ENCODE peak calls at places on chromosome 12, in nine cellular contexts. Z is left ventricle myocardium inferior, U is GM12865, S is right lobe of liver, Q is upper lobe of left lung, L is cardiac muscle cell, C is HFF-Myc, D is pancreas, Y is suprapubic skin. N is an unnamed sample.

GRCh38 chr12:57237653-57237951 is 8.1 kb downstream of the SHMT2 start:
- DNase-seq in Q (no peak), D (no peak), Y (no peak), C (no peak), L (no peak), U (no peak), S (no peak), Z (no peak), N (no peak)

GRCh38 chr12:5507944-5508343 is 76.0 kb downstream of the NTF3 start:
- DNase-seq in L (no peak), U (no peak), Q (no peak), S (no peak), Z (no peak), C (no peak), Y (no peak), D (no peak), N (no peak)

GRCh38 chr12:25845415-25845814 is 113.1 kb upstream of the RASSF8 start:
- DNase-seq in S (no peak), C (no peak), L (no peak), Q (no peak), U (no peak), Z (no peak), D (no peak), Y (no peak), N (no peak)

GRCh38 chr12:53758081-53758769 is 6.4 kb upstream of the CISTR start:
- DNase-seq in L (no peak), Z (no peak), C (no peak), Y (no peak), S (no peak), U (no peak), Q (no peak), D (no peak), N (no peak)

GRCh38 chr12:116389990-116390655 is 112.6 kb upstream of the MED13L start:
- DNase-seq in L (peak), Y (no peak), U (no peak), S (no peak), C (no peak), Q (no peak), Z (no peak), D (no peak), N (peak)

GRCh38 chr12:132118876-132119275 is 25.2 kb downstream of the DDX51 start:
- DNase-seq in D (no peak), Y (no peak), L (no peak), Z (no peak), Q (peak), U (no peak), C (no peak), S (no peak), N (no peak)

GRCh38 chr12:67069451-67070306 is 199.5 kb upstream of the CAND1 start:
- DNase-seq in D (peak), L (peak), Y (no peak), Z (peak), Q (peak), C (no peak), U (peak), S (no peak), N (peak)

GRCh38 chr12:70070494-70071007 is 172.7 kb upstream of the CNOT2 start:
- DNase-seq in U (no peak), Y (no peak), D (no peak), Z (no peak), C (peak), Q (no peak), L (no peak), S (no peak), N (no peak)

GRCh38 chr12:52391618-52392002 is 6.2 kb upstream of the KRT84 start:
- DNase-seq in D (peak), Z (peak), Q (peak), L (peak), U (no peak), S (no peak), Y (no peak), C (no peak), N (peak)

GRCh38 chr12:124716208-124717141 is 147.2 kb downstream of the SCARB1 start:
- DNase-seq in D (no peak), Z (no peak), C (no peak), U (no peak), L (no peak), Y (no peak), Q (peak), S (no peak), N (no peak)

GRCh38 chr12:124709722-124710656 is 142.6 kb upstream of the NCOR2 start:
- DNase-seq in C (no peak), D (no peak), L (peak), Q (no peak), U (no peak), Z (no peak), Y (no peak), S (no peak), N (peak)

GRCh38 chr12:124713436-124714082 is 146.1 kb upstream of the NCOR2 start:
- DNase-seq in D (no peak), L (peak), U (peak), Q (peak), C (no peak), Y (no peak), S (no peak), Z (no peak), N (peak)

GRCh38 chr12:124715121-124715990 is 147.9 kb upstream of the NCOR2 start:
- DNase-seq in Q (peak), C (no peak), L (no peak), Z (no peak), S (no peak), Y (no peak), D (no peak), U (no peak), N (no peak)

DNA sequence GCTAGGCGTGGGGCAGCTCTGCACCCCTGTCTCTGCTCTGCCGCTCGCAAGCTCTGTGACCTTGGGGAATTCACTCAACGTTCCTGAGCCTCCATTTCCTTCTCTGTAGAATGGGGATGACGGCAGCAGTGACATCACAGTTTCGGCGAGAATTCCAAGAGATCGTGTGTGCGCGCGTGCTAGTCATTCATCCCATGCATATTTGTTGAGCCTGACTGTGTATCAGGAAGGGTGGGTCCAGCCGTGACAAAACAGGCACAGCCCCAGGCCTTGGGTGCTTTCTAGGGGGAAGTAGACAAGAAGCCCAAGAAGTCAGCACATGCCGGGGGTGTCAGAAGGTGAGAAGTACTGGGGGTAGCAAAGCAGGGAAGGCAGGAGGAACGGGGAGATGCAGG is 145.6 kb upstream of the NCOR2 start:
- DNase-seq in S (peak), Z (peak), Y (no peak), Q (no peak), C (no peak), U (peak), L (peak), D (no peak), N (no peak)
- H3K4me3 ChIP-seq in S (no peak), Z (peak), Y (peak), Q (peak), C (no peak), U (no peak), L (no peak), D (no peak), N (no peak)

GRCh38 chr12:13811061-13811460 is 170.3 kb downstream of the GRIN2B start:
- DNase-seq in Q (no peak), Y (no peak), L (no peak), U (no peak), Z (no peak), D (no peak), S (no peak), C (no peak), N (no peak)
- TF ChIP-seq CTCF in Q (no peak), Y (no peak), L (no peak), U (no peak), Z (no peak), D (no peak), S (no peak), C (no peak), N (no peak)

GRCh38 chr12:3432176-3432742 is 58.7 kb upstream of the PRMT8 start:
- DNase-seq in C (no peak), S (no peak), L (no peak), U (peak), Z (no peak), D (no peak), Q (no peak), Y (no peak), N (no peak)
- H3K4me3 ChIP-seq in C (no peak), S (no peak), L (no peak), U (no peak), Z (no peak), D (no peak), Q (no peak), Y (no peak), N (no peak)

GRCh38 chr12:3200032-3200617 is 122.9 kb downstream of the TSPAN9 start:
- DNase-seq in U (no peak), Q (peak), S (no peak), C (no peak), Y (no peak), Z (peak), D (no peak), L (peak), N (peak)

GRCh38 chr12:3200779-3201738 is 123.9 kb downstream of the TSPAN9 start:
- DNase-seq in Y (no peak), D (no peak), Q (peak), L (peak), C (no peak), S (no peak), U (no peak), Z (no peak), N (no peak)

GRCh38 chr12:3202734-3203446 is 125.7 kb downstream of the TSPAN9 start:
- DNase-seq in Y (no peak), C (no peak), S (no peak), Z (no peak), Q (no peak), D (no peak), L (peak), U (peak), N (peak)

GRCh38 chr12:3203713-3204112 is 126.5 kb downstream of the TSPAN9 start:
- DNase-seq in Y (no peak), Q (no peak), U (no peak), S (no peak), C (no peak), Z (no peak), L (no peak), D (no peak), N (no peak)

DNA sequence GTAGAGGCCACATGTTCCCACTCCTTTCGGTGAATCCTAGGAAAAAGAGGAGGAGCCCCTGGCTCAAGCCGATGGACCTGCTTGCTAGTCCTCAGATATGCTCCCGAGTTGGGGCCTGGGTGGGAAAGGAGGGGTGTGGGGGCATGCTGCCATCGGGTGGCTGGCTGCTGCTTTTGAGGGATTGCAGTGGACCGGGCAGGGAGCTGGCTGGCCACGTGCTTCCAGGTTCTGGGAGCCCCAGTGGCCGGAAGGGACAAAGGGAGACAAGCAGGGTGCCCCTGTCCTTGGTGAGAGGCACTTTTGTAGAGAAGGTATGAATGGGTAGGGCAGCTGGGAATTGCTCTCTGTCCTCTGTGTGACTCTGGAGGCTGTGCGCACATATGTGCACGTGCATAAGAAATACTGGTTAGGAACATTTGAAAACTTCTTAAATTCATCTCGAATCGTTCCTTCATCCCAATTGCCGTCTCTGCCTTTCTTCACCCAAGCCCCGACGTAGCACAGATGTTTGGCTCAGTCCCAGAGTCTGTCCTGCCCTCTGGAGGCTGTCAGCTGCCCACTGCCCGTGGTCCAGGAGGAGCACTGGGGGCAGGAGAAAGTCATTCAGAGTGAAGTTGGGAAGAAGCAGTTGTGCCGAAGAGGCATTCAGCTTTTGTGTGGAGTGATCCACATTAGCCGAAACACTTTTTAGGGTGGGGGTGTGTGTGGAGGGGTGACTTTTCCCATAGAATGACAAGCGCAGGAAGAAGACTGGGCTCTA is 124.7 kb downstream of the TSPAN9 start:
- DNase-seq in Y (no peak), L (peak), U (no peak), Z (peak), Q (no peak), C (no peak), D (no peak), S (no peak), N (no peak)
- TF ChIP-seq CTCF in Y (no peak), L (no peak), U (no peak), Z (peak), Q (no peak), C (no peak), D (no peak), S (no peak), N (no peak)

GRCh38 chr12:113072136-113072535 is 15.6 kb downstream of the DTX1 start:
- DNase-seq in Z (no peak), L (no peak), S (no peak), U (no peak), C (no peak), Y (no peak), Q (no peak), D (no peak), N (peak)

GRCh38 chr12:113071063-113071426 is 14.5 kb downstream of the DTX1 start:
- DNase-seq in Q (peak), C (no peak), Y (no peak), Z (peak), S (no peak), D (no peak), L (no peak), U (no peak), N (no peak)

GRCh38 chr12:113070117-113070906 is 13.8 kb downstream of the DTX1 start:
- DNase-seq in D (no peak), S (no peak), L (no peak), C (no peak), U (peak), Y (no peak), Q (peak), Z (peak), N (no peak)

GRCh38 chr12:113069751-113070116 is 13.2 kb downstream of the DTX1 start:
- DNase-seq in S (no peak), Z (no peak), D (no peak), U (no peak), L (no peak), Y (no peak), C (no peak), Q (no peak), N (no peak)

DNA sequence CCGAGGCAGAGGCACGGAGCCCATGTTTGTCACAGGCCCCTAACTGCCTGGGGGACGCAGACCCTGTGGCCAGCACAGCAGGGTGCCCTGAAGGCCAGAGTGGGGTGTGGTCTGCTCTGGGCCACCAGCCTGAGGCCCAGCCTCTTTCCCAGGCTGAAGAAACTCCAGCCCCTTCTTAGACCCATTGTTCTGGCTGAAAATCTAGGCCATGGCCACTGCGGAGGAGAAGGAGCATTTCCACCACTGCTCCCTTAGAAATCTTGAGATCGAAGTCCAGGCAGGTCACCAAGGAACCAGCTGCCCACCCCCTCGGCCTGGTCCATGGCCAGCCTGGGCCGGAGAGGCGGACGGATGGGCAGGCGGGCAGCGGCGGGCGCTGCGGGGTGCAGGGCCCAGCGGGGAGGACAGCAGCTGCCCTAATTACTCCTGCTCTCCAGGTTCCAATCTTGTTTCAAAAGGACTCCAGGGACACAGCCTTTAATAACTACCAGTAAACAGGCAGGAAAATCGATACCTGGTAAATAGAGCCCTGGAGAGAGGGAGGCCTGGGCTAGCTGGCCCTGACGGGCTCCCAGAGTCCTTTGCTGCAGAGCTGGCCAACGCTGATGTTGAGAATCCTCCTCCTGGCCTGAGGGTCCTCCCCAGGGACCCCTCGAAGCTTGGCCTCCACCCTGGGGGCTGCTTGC is 15.0 kb downstream of the DTX1 start:
- DNase-seq in C (no peak), U (no peak), Z (no peak), S (peak), Q (peak), D (peak), L (no peak), Y (no peak), N (no peak)
- H3K4me3 ChIP-seq in C (no peak), U (no peak), Z (no peak), S (no peak), Q (no peak), D (no peak), L (no peak), Y (no peak), N (no peak)

GRCh38 chr12:118038122-118038521 is 21.6 kb downstream of the RFC5 start:
- DNase-seq in D (no peak), L (no peak), Z (no peak), Y (no peak), U (no peak), C (no peak), S (no peak), Q (no peak), N (no peak)
- TF ChIP-seq CTCF in D (no peak), L (no peak), Z (no peak), Y (no peak), U (no peak), C (no peak), S (no peak), Q (no peak), N (no peak)

DNA sequence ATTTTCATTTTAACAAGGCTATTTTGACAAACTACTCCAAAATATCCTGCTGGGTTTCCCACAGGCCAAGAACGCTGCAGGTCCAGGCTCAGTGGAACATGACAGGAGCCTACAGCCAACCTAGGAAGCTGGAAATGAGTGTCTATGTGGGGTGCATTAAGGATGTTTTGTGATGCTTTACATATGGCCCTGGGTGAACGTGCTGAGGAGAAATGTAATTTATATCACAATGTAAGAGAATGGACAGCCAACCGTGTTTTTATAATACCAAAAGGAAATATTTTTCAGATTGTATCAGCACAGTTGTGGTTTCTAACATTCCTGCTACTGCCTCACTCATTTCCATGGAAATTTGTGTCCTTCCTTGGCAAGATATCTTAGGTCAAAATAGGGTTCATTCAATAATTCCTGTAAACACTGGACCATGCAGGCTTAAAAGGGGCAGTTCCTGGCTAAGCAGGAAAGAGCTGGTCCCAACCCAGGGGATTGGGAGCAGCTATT is 51.5 kb downstream of the ST8SIA1 start:
- DNase-seq in Q (no peak), Y (no peak), U (no peak), D (no peak), C (peak), Z (no peak), S (no peak), L (peak), N (peak)
- H3K4me3 ChIP-seq in Q (no peak), Y (no peak), U (no peak), D (no peak), C (no peak), Z (no peak), S (no peak), L (no peak), N (no peak)

N was measured in cardiac fibroblast.